ENCODE peak calls at places on chromosomes 16 and 17, in eight cellular contexts. C is stomach; O is CD8-positive, alpha-beta T cell; H is upper lobe of right lung; L is sigmoid colon; Q is PC-3; N is fibroblast of lung; P is psoas muscle. R is an unnamed sample. For H3K4me1, the result is how much of the 10 kb centered on the place peaks cover.

GRCh38 chr16:87324411-87325275 is 7.5 kb upstream of the C16orf95 start:
- DNase-seq in P (no peak), Q (peak), C (no peak), N (peak), H (no peak), L (no peak), O (no peak), R (peak)

GRCh38 chr16:73219176-73219575 is 171.2 kb upstream of the ZFHX3 start:
- DNase-seq in L (no peak), Q (no peak), O (no peak), H (no peak), P (no peak), N (no peak), C (no peak), R (no peak)

GRCh38 chr16:57694556-57695377 is at the start of gene DRC7:
- DNase-seq in P (no peak), O (no peak), H (no peak), Q (peak), C (peak), L (no peak), N (peak), R (no peak)

GRCh38 chr16:21116148-21116693 is 34.4 kb downstream of the DNAH3 start:
- DNase-seq in N (no peak), O (no peak), H (no peak), L (no peak), Q (no peak), P (no peak), C (no peak), R (no peak)

GRCh38 chr16:29987371-29988085 is 7.9 kb downstream of the HIRIP3 start:
- DNase-seq in Q (no peak), L (no peak), O (no peak), N (no peak), H (peak), C (no peak), P (no peak), R (no peak)

GRCh38 chr17:78974635-78975591 is 4.8 kb downstream of the LGALS3BP start:
- DNase-seq in P (peak), L (peak), N (peak), Q (peak), H (peak), O (no peak), C (peak), R (peak)

GRCh38 chr16:49345829-49346228 is 27.8 kb upstream of the C16orf78 start:
- DNase-seq in H (no peak), Q (peak), L (no peak), N (no peak), P (no peak), O (no peak), C (no peak), R (no peak)

GRCh38 chr16:78177927-78178326 is 78.5 kb downstream of the WWOX start:
- DNase-seq in N (no peak), O (no peak), H (no peak), C (no peak), L (no peak), P (no peak), Q (no peak), R (no peak)

GRCh38 chr17:61399131-61400057 is at the start of gene TBX2:
- DNase-seq in O (no peak), L (peak), N (peak), C (peak), Q (peak), P (peak), H (peak), R (no peak)

GRCh38 chr16:88973007-88973410 is 4.0 kb downstream of the CBFA2T3 start:
- DNase-seq in H (no peak), Q (no peak), P (no peak), O (no peak), C (no peak), L (no peak), N (no peak), R (no peak)

GRCh38 chr17:14304222-14304844 is 3.5 kb downstream of the HS3ST3B1 start:
- DNase-seq in H (no peak), N (no peak), P (no peak), C (no peak), L (no peak), O (no peak), Q (no peak), R (no peak)

GRCh38 chr16:12320298-12320706 is 343.8 kb downstream of the SNX29 start:
- DNase-seq in P (no peak), C (no peak), Q (no peak), L (no peak), O (no peak), N (peak), H (no peak), R (no peak)

GRCh38 chr17:17883801-17884200 is 47.0 kb upstream of the SREBF1 start:
- DNase-seq in P (no peak), Q (no peak), H (no peak), O (no peak), C (no peak), N (no peak), L (no peak), R (no peak)

GRCh38 chr16:50368410-50369132 is at the start of gene BRD7:
- DNase-seq in N (peak), O (peak), C (peak), P (peak), H (peak), Q (peak), L (no peak), R (no peak)

GRCh38 chr16:72256398-72257048 is 84.6 kb upstream of the PMFBP1 start:
- DNase-seq in C (no peak), H (no peak), O (no peak), N (peak), L (peak), P (no peak), Q (no peak), R (no peak)

GRCh38 chr17:58818654-58819053 is 63.0 kb downstream of the PPM1E start:
- DNase-seq in C (no peak), N (no peak), L (no peak), Q (no peak), P (no peak), O (no peak), H (no peak), R (no peak)

GRCh38 chr17:4560837-4561241 is 462 bp upstream of the GGT6 start:
- DNase-seq in C (no peak), N (no peak), H (peak), O (no peak), L (peak), P (no peak), Q (no peak), R (no peak)

GRCh38 chr17:66655461-66655860 is 179.5 kb upstream of the CACNG5 start:
- DNase-seq in Q (no peak), C (no peak), O (no peak), H (no peak), L (no peak), N (no peak), P (no peak), R (no peak)

GRCh38 chr17:35896011-35896587 is 15.9 kb upstream of the CCL5 start:
- DNase-seq in N (no peak), Q (no peak), L (no peak), H (no peak), P (no peak), C (no peak), O (no peak), R (no peak)

GRCh38 chr16:47392114-47392513 is 68.7 kb downstream of the ITFG1 start:
- DNase-seq in O (no peak), H (no peak), Q (peak), P (no peak), N (peak), L (no peak), C (no peak), R (no peak)

GRCh38 chr16:89613101-89613953 is at the start of gene DPEP1:
- DNase-seq in Q (no peak), C (no peak), H (no peak), N (no peak), L (no peak), P (no peak), O (no peak), R (peak)

GRCh38 chr17:46836500-46836899 is 14.9 kb upstream of the WNT9B start:
- DNase-seq in H (no peak), C (no peak), N (no peak), L (no peak), Q (no peak), O (no peak), P (no peak), R (no peak)

GRCh38 chr16:31125844-31126243 is 8.4 kb downstream of the KAT8 start:
- DNase-seq in H (no peak), O (no peak), Q (no peak), C (no peak), P (no peak), N (no peak), L (no peak), R (no peak)

GRCh38 chr16:8924214-8924613 is 39.5 kb downstream of the USP7 start:
- DNase-seq in C (peak), P (peak), H (peak), L (no peak), O (no peak), Q (no peak), N (no peak), R (no peak)

GRCh38 chr17:35447494-35447893 is 1.1 kb downstream of the SLFN13 start:
- DNase-seq in L (no peak), O (no peak), H (no peak), N (no peak), C (no peak), Q (no peak), P (no peak), R (no peak)

GRCh38 chr17:38430316-38430715 is 2.1 kb downstream of the ARHGAP23 start:
- DNase-seq in N (peak), L (no peak), Q (no peak), P (no peak), C (no peak), O (no peak), H (no peak), R (no peak)

GRCh38 chr17:75996665-75997590 is 3.7 kb upstream of the CDK3 start:
- DNase-seq in N (peak), Q (peak), O (no peak), C (peak), P (no peak), H (peak), L (peak), R (no peak)

GRCh38 chr17:45948881-45949624 is 50.0 kb upstream of the STH start:
- DNase-seq in Q (peak), H (peak), P (peak), N (peak), O (peak), L (peak), C (peak), R (no peak)

GRCh38 chr17:66952031-66952524 is 12.4 kb upstream of the CACNG4 start:
- DNase-seq in C (peak), O (no peak), H (peak), Q (peak), N (peak), P (no peak), L (no peak), R (peak)

GRCh38 chr17:8287651-8288335 is 677 bp upstream of the RANGRF start:
- DNase-seq in O (no peak), Q (no peak), L (no peak), P (no peak), N (no peak), H (no peak), C (peak), R (no peak)
- TF ChIP-seq CTCF in O (no peak), Q (no peak), L (no peak), P (no peak), N (no peak), H (no peak), C (no peak), R (no peak)

DNA sequence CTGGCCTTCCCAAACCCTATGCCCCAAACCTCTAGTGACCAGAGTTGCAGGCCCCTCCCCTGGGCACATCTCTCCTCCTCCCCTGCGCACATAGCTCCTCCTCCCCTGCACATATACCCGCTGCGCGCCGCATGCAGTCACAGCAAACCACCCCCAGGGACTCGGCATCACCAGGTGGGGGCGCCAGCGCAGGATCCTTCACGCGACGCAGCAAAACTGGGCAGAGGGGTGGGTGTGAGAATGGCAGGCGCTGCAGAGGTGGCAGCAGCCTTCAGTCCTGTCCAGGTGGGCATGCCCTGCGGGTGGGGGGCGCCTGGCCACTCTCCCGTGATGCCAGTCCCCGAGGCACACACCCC is 5.6 kb downstream of the CORO6 start:
- DNase-seq in O (peak), N (peak), Q (peak), P (peak), H (peak), C (peak), L (peak), R (no peak)
- H3K4me1 ChIP-seq in O (half or more), N (under half), Q (under half), P (half or more), H (half or more), C (half or more), L (half or more), R (under half)

GRCh38 chr16:13970708-13971422 is 50.9 kb downstream of the ERCC4 start:
- DNase-seq in L (no peak), Q (no peak), H (no peak), P (no peak), O (no peak), N (no peak), C (no peak), R (no peak)
- H3K27ac ChIP-seq in L (no peak), Q (no peak), H (no peak), P (no peak), O (no peak), N (no peak), C (no peak), R (no peak)

DNA sequence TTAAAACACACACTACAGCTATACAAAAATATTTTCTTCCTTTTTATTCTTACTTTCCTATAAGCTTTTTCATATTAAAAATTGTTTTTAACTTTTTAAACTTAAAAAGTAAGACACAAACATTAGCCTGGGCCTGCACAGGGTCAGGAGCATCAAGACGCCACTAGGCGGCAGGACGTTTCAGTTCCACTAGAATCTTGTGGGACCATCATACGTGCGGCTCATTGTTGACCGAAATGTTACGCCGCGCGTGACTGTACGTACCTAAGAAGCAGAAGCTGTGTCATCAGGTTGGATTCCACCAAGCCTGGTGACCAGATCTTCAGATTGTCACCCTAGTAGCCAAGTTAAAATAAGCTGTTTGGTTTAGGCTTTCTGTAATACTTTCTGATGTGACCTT is 47.1 kb downstream of the USP10 start:
- DNase-seq in H (no peak), L (no peak), N (no peak), Q (no peak), O (no peak), P (no peak), C (no peak), R (no peak)
- TF ChIP-seq CTCF in H (peak), L (no peak), N (peak), Q (peak), O (no peak), P (peak), C (no peak), R (peak)

DNA sequence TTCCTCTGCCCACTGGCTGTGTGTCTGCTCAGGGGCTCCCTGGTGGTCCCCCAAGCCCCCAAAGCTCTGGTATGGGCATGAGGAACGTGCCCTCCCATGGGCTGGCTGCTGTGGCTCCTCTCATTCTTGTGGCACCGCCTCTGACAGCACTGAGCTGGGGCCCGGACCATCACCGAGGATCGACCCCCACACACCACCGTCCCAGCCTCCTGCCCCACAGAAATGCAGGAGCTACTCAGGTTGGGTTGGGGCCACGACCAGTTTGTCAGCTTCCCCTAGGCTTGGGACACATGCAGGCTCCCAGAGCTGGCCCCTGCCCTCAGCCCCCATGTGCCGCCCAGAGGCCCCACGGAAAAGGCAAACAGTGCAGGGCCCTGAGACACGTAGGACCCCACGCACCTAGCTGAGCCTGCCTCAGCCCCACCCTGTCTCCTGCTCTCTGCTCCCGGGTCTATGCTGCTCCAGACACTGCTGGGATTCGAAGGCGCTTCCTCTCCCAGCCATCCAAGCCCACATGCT is 3.3 kb upstream of the CASKIN1 start:
- DNase-seq in O (no peak), H (no peak), C (no peak), Q (no peak), L (no peak), N (no peak), P (no peak), R (peak)
- H3K4me1 ChIP-seq in O (under half), H (under half), C (under half), Q (under half), L (under half), N (under half), P (under half), R (under half)